ENCODE peak calls at places on chromosomes 16 and 17, in ten cellular contexts. K, T, C, J, A, U, H, I, Z and V are unnamed samples.

GRCh38 chr16:86517652-86518258 is 7.4 kb downstream of the FOXF1 start:
- DNase-seq in K (peak; percentile 22), C (peak; percentile 46), J (peak; percentile 27), Z (peak; percentile 46), H (no peak), I (peak; percentile 67), T (peak; percentile 73), A (peak; percentile 53), U (peak; percentile 45), V (peak; percentile 97)

GRCh38 chr16:10895053-10895946 is 18.3 kb downstream of the CIITA start:
- DNase-seq in K (no peak), Z (no peak), T (peak; percentile 29), U (no peak), I (peak; percentile 62), A (peak; percentile 27), H (no peak), J (peak; percentile 78), C (no peak), V (peak; percentile 80)

GRCh38 chr16:57758331-57759117 is 23.0 kb downstream of the KATNB1 start:
- DNase-seq in H (no peak), J (no peak), Z (no peak), A (no peak), T (no peak), U (no peak), C (no peak), I (no peak), K (no peak), V (no peak)

GRCh38 chr16:11210260-11210659 is 45.7 kb downstream of the SOCS1 start:
- DNase-seq in U (no peak), H (no peak), I (no peak), A (no peak), K (no peak), C (no peak), T (no peak), J (no peak), Z (no peak), V (no peak)

GRCh38 chr17:61129232-61129631 is 270.4 kb upstream of the TBX2 start:
- DNase-seq in C (no peak), U (no peak), H (no peak), Z (no peak), A (no peak), J (no peak), I (no peak), K (no peak), T (no peak), V (no peak)

GRCh38 chr17:38717139-38717745 is 12.2 kb downstream of the MLLT6 start:
- DNase-seq in Z (no peak), K (peak; percentile 60), T (no peak), U (no peak), C (no peak), H (no peak), J (no peak), I (peak; percentile 44), A (no peak), V (no peak)

GRCh38 chr16:58366247-58367031 is 25.8 kb upstream of the GINS3 start:
- DNase-seq in K (no peak), J (no peak), Z (no peak), T (peak; percentile 21), I (no peak), U (no peak), C (no peak), H (peak; percentile 94), A (peak; percentile 28), V (no peak)

GRCh38 chr16:27698266-27698665 is 148.3 kb downstream of the KATNIP start:
- DNase-seq in U (no peak), I (no peak), K (no peak), Z (no peak), H (no peak), J (peak; percentile 10), A (no peak), T (no peak), C (no peak), V (no peak)

GRCh38 chr17:3890082-3890892 is 2.6 kb downstream of the CAMKK1 start:
- DNase-seq in H (peak; percentile 78), C (peak; percentile 84), A (peak; percentile 82), J (no peak), K (peak; percentile 65), U (peak; percentile 60), Z (peak; percentile 56), T (peak; percentile 98), I (peak; percentile 86), V (peak; percentile 100)

GRCh38 chr16:12917653-12918052 is 16.3 kb downstream of the SHISA9 start:
- DNase-seq in I (no peak), T (peak; percentile 27), Z (no peak), C (no peak), U (no peak), K (no peak), A (no peak), H (peak; percentile 55), J (no peak), V (no peak)

GRCh38 chr17:7839199-7839889 is 5.3 kb downstream of the KDM6B start:
- DNase-seq in H (no peak), C (no peak), K (no peak), I (no peak), Z (no peak), T (no peak), U (peak; percentile 52), J (no peak), A (no peak), V (no peak)

GRCh38 chr17:27793906-27794380 is 6.4 kb downstream of the NOS2 start:
- DNase-seq in T (no peak), Z (no peak), A (no peak), J (no peak), I (no peak), K (no peak), H (no peak), U (no peak), C (no peak), V (no peak)

GRCh38 chr17:27800522-27800921 is at the start of gene NOS2:
- DNase-seq in I (no peak), C (no peak), K (no peak), Z (no peak), T (no peak), U (no peak), J (no peak), H (no peak), A (no peak), V (no peak)

GRCh38 chr17:27793168-27793905 is 7.0 kb downstream of the NOS2 start:
- DNase-seq in A (no peak), T (peak; percentile 37), Z (no peak), J (no peak), H (no peak), U (no peak), K (peak; percentile 22), C (no peak), I (no peak), V (peak; percentile 86)

GRCh38 chr17:27798376-27798775 is 2.0 kb downstream of the NOS2 start:
- DNase-seq in C (no peak), K (no peak), H (no peak), J (no peak), I (no peak), T (no peak), A (no peak), Z (no peak), U (no peak), V (no peak)

DNA sequence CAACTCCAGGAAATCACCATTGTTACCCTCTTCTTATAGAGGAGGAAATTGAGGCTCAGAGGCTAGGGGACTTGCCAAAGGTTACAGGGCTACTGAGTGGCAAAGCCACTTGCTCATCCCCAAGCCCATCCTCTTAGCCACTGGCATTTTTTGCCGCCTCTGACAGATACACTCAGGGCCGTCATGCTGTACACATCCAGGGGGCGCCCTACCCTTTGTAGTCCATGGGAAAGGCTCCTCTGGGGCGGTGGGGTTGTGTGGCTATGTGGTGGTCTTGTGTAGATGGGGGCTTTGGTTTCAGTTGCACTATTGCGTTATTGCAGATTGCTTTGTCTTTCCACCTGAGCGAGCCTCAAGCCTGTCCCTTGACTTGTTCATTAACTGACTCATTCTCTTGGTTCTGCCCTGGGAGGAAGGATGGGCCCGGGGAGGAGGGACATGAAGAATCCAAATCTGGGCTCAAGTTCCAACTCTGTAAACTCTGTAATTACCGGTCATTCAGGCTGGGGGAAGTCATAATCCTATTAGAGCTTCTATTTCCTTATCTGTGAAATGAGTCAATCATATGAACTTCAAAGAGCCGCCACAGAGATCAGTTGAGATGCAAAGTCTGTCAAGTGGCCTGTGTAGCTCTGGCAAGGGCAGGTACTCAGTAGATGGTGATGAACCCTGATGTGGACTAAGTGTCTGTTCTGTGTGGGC is 2.8 kb downstream of the NOS2 start:
- DNase-seq in I (no peak), T (no peak), U (no peak), J (no peak), H (peak; percentile 76), K (no peak), C (no peak), Z (no peak), A (no peak), V (peak; percentile 62)
- TF ChIP-seq CTCF in I (no peak), T (no peak), U (no peak), J (peak; percentile 26), H (no peak), K (no peak), C (no peak), Z (no peak), A (no peak), V (no peak)

GRCh38 chr17:58279736-58280479 is 827 bp downstream of the MPO start:
- DNase-seq in T (no peak), J (no peak), C (no peak), Z (no peak), I (no peak), H (no peak), U (no peak), A (no peak), K (no peak), V (peak; percentile 62)
- H3K27ac ChIP-seq in T (no peak overlapping the region), J (no peak overlapping the region), C (no peak overlapping the region), Z (no peak overlapping the region), I (no peak overlapping the region), H (no peak overlapping the region), U (no peak overlapping the region), A (no peak overlapping the region), K (no peak overlapping the region), V (no peak overlapping the region)

GRCh38 chr17:82173351-82174041 is 39.1 kb downstream of the CCDC57 start:
- DNase-seq in H (no peak), K (no peak), T (no peak), Z (no peak), J (no peak), A (no peak), C (no peak), I (no peak), U (no peak), V (no peak)
- H3K4me3 ChIP-seq in H (no peak overlapping the region), K (no peak overlapping the region), T (no peak overlapping the region), Z (no peak overlapping the region), J (no peak overlapping the region), A (no peak overlapping the region), C (no peak overlapping the region), I (no peak overlapping the region), U (no peak overlapping the region), V (no peak overlapping the region)

DNA sequence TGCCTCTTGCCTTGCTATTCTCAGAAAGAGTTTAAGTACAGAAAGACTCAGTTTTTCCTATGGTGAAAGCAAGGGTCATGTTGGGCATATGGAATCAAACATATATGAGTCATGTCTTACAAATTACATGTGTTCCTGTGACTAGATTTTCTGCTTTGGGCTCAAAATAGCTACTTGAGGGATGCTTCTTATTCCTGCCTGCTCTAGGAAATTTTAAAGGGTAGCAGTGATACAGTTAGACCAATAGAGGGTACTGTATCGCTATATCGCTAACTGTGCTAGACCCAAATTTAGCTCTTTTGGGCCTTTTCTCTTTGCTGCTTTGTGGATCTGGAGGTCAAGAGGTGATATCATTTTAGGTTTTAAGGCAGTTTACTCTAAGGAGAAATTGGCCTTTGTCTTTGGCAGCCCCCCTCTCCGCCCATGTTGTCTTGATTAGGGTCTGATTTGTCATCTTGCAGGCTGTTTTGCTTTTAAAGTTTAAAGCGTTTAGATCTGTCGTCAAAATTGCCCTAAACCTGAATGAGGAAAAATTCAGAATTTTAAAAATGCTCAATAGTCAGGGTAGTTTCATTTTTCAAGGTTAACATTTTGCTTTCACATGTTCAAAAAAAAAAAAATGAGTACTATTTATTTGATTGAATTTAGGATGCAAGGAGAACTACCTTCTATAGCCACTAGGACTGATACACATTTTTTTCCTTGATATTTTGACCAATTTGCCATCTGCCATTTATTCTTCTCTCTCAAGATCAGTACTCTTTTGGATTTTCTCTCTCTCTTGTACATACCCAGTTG is 8.8 kb downstream of the NFATC3 start:
- DNase-seq in U (no peak), T (no peak), I (no peak), J (no peak), C (no peak), K (no peak), A (no peak), Z (no peak), H (no peak), V (no peak)
- TF ChIP-seq CTCF in U (peak; percentile 12), T (peak; percentile 57), I (peak; percentile 37), J (peak; percentile 62), C (no peak), K (peak; percentile 56), A (peak; percentile 65), Z (no peak), H (peak; percentile 49), V (peak; percentile 63)